ENCODE peak calls at places on chromosome 12, in six cellular contexts. B is ovary, U is Peyer's patch, C is body of pancreas, F is DND-41, R is cardiac muscle cell. G is an unnamed sample. For H3K4me1, the result is how much of the 10 kb centered on the place peaks cover.

GRCh38 chr12:132639996-132640520 is 21.5 kb downstream of the P2RX2 start:
- DNase-seq in B (no peak), C (no peak), U (no peak), R (no peak), F (no peak), G (no peak)

GRCh38 chr12:131828671-131829350 is 618 bp downstream of the MMP17 start:
- DNase-seq in F (no peak), R (peak), B (no peak), U (no peak), C (no peak), G (no peak)

GRCh38 chr12:2456813-2457186 is 338.0 kb upstream of the FKBP4 start:
- DNase-seq in U (no peak), F (no peak), B (no peak), R (no peak), C (no peak), G (no peak)

GRCh38 chr12:59629890-59630289 is 34.1 kb downstream of the SLC16A7 start:
- DNase-seq in U (no peak), F (no peak), R (no peak), B (no peak), C (no peak), G (no peak)

GRCh38 chr12:9745191-9745590 is 12.3 kb upstream of the CLECL1 start:
- DNase-seq in U (no peak), C (no peak), F (no peak), B (no peak), R (no peak), G (no peak)

GRCh38 chr12:117830471-117830870 is 138.3 kb downstream of the KSR2 start:
- DNase-seq in B (no peak), F (peak), R (no peak), U (no peak), C (no peak), G (no peak)

GRCh38 chr12:46402451-46402850 is 29.9 kb upstream of the SLC38A2 start:
- DNase-seq in R (no peak), U (no peak), F (no peak), B (peak), C (no peak), G (no peak)

GRCh38 chr12:85662209-85662607 is 174.0 kb downstream of the RASSF9 start:
- DNase-seq in U (no peak), C (no peak), F (no peak), R (no peak), B (no peak), G (no peak)

GRCh38 chr12:109639473-109639872 is 65.9 kb downstream of the MVK start:
- DNase-seq in F (no peak), U (no peak), R (no peak), C (no peak), B (no peak), G (no peak)

GRCh38 chr12:68063900-68064590 is 74.8 kb downstream of the IFNG-AS1 start:
- DNase-seq in R (no peak), B (no peak), U (no peak), C (no peak), F (no peak), G (no peak)

GRCh38 chr12:30019386-30020140 is 235.8 kb upstream of the TMTC1 start:
- DNase-seq in U (no peak), C (no peak), B (no peak), F (no peak), R (no peak), G (no peak)

GRCh38 chr12:104219908-104220404 is 4.4 kb downstream of the TXNRD1 start:
- DNase-seq in R (no peak), U (peak), B (no peak), F (peak), C (peak), G (peak)

GRCh38 chr12:77299910-77300772 is 234.8 kb upstream of the E2F7 start:
- DNase-seq in C (no peak), R (no peak), B (no peak), F (no peak), U (no peak), G (no peak)

GRCh38 chr12:55703976-55704761 is 3.5 kb downstream of the ITGA7 start:
- DNase-seq in U (no peak), B (peak), F (no peak), R (no peak), C (no peak), G (no peak)

GRCh38 chr12:64907097-64907496 is 82.7 kb downstream of the TBC1D30 start:
- DNase-seq in B (no peak), U (no peak), R (no peak), C (no peak), F (no peak), G (no peak)

GRCh38 chr12:107515446-107515958 is 170.1 kb upstream of the PWP1 start:
- DNase-seq in B (no peak), C (peak), F (no peak), R (no peak), U (peak), G (no peak)

GRCh38 chr12:41288188-41288811 is 100.2 kb downstream of the PDZRN4 start:
- DNase-seq in R (no peak), F (no peak), U (no peak), B (no peak), C (no peak), G (no peak)

GRCh38 chr12:85782711-85783110 is 53.5 kb downstream of the RASSF9 start:
- DNase-seq in U (no peak), C (no peak), B (no peak), R (no peak), F (no peak), G (no peak)

GRCh38 chr12:50220357-50221061 is 53.3 kb upstream of the CERS5 start:
- DNase-seq in U (no peak), F (peak), C (no peak), R (no peak), B (no peak), G (no peak)

GRCh38 chr12:85688837-85689236 is 147.4 kb downstream of the RASSF9 start:
- DNase-seq in U (no peak), R (no peak), C (no peak), B (no peak), F (no peak), G (no peak)

GRCh38 chr12:62933220-62933870 is 1.6 kb downstream of the PPM1H start:
- DNase-seq in F (no peak), B (no peak), C (peak), U (no peak), R (peak), G (no peak)
- H3K4me1 ChIP-seq in F (under half), B (under half), C (under half), U (under half), R (under half), G (under half)

GRCh38 chr12:108584456-108585065 is 13.3 kb downstream of the TMEM119 start:
- DNase-seq in R (no peak), U (no peak), B (no peak), F (no peak), C (no peak), G (no peak)
- H3K27ac ChIP-seq in R (no peak), U (no peak), B (no peak), F (no peak), C (no peak), G (no peak)

DNA sequence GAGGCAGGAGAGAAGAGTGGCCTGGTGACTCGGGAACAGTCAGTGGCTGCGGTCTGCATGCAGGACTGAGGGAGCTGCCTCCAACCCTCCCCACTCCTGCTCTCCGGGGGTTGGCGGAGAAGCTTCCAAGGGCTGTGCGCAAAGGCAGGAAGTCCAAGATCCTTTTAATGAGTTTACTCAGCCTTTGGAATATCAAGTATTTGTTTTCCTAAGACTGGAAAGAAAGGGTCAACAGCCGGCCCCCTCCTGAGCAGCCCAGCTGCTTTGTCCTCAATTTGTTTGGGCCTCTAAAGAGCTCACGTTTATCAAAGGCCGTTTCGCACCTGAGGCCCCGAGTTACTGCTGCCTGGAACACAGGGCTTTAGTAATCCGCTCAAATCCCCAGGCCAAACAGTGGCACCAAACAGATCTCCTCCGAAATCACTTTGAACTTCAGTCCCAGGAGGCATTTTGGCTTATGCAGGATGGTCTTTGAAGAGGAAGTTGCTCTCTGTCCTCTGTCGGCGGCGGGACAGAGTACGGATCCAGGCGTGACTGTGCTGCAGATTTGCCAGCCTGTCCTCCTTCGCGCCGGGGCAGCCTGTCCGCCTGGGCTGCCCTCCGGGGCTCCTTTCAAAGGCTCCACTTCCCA is 117.2 kb upstream of the FZD10 start:
- DNase-seq in F (no peak), C (no peak), R (peak), B (no peak), U (no peak), G (no peak)
- H3K4me3 ChIP-seq in F (no peak), C (no peak), R (no peak), B (no peak), U (no peak), G (no peak)

GRCh38 chr12:38279756-38280155 is 36.8 kb upstream of the ALG10B start:
- DNase-seq in R (no peak), B (no peak), U (no peak), C (no peak), F (no peak), G (no peak)
- H3K4me1 ChIP-seq in R (under half), B (under half), U (under half), C (under half), F (under half), G (under half)

GRCh38 chr12:52258335-52258901 is 16.0 kb upstream of the KRT86 start:
- DNase-seq in U (no peak), B (no peak), C (peak), R (peak), F (no peak), G (no peak)
- H3K27ac ChIP-seq in U (no peak), B (no peak), C (no peak), R (no peak), F (no peak), G (no peak)

DNA sequence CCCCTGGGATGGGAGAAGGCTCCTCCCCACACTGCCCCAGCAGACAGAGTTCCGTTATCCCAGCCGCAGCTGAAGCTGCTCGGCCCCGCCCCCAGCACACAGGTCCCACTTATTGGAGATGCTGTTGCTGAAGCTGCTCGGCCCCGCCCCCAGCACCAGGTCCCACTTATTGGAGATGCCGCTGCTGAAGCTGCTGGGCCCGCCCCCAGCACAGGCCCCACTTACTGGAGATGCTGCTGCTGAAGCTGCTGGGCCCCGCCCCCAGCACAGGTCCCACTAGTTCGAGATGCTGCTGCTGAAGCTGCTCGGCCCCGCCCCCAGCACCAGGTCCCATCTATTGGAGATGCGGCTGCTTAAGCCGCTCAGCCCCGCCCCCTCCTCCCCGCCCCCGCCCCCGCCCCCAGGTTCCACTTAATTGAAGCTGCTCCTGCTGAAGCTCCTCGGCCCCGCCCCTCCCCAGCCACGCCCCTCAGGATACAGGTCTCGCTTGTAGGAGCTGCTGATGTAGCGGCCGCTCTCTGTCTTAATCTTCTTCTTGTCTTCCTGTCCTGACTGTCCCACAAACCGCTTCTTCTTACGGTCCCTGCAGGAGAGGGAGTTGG is 12.0 kb downstream of the CFAP73 start:
- DNase-seq in R (peak), U (no peak), F (peak), B (no peak), C (no peak), G (no peak)
- H3K4me3 ChIP-seq in R (no peak), U (no peak), F (no peak), B (no peak), C (no peak), G (no peak)

G was measured in CD8-positive, alpha-beta memory T cell.